ENCODE peak calls at places on chromosome 21, in seven cellular contexts. P is breast epithelium, X is IMR-90, Q is adrenal gland, E is tibial nerve, W is prostate gland, N is K562. C is an unnamed sample.
A peak's percentile ranks its signal among the peaks of the same experiment; 100 is the strongest.

GRCh38 chr21:42614811-42615342 is 38.5 kb upstream of the PDE9A start:
- DNase-seq in E (no peak), P (peak; percentile 65), N (no peak), X (no peak), Q (no peak), W (peak; percentile 81), C (peak; percentile 86)

GRCh38 chr21:45630876-45631275 is 12.6 kb upstream of the PCBP3 start:
- DNase-seq in X (no peak), P (no peak), W (no peak), N (no peak), E (no peak), Q (peak; percentile 29), C (no peak)

GRCh38 chr21:18913914-18914313 is 510.3 kb upstream of the TMPRSS15 start:
- DNase-seq in Q (no peak), X (no peak), N (no peak), E (no peak), P (no peak), W (no peak), C (no peak)

GRCh38 chr21:42518216-42518615 is 4.6 kb downstream of the SLC37A1 start:
- DNase-seq in P (no peak), N (no peak), X (peak; percentile 28), W (no peak), Q (peak; percentile 84), E (no peak), C (no peak)

GRCh38 chr21:40938078-40938477 is 91.1 kb upstream of the DSCAM start:
- DNase-seq in W (no peak), Q (no peak), P (no peak), N (no peak), E (no peak), X (no peak), C (no peak)

GRCh38 chr21:38990424-38990794 is 184.7 kb downstream of the ETS2 start:
- DNase-seq in E (no peak), Q (no peak), N (no peak), X (no peak), W (no peak), P (no peak), C (no peak)

GRCh38 chr21:38475519-38475918 is 22.8 kb downstream of the ERG start:
- DNase-seq in E (no peak), N (no peak), P (no peak), Q (no peak), X (no peak), W (no peak), C (no peak)

GRCh38 chr21:38716942-38717341 is 88.8 kb upstream of the ETS2 start:
- DNase-seq in W (no peak), E (no peak), N (no peak), X (peak; percentile 12), Q (no peak), P (no peak), C (no peak)

GRCh38 chr21:17690078-17690494 is 77.4 kb upstream of the BTG3 start:
- DNase-seq in X (no peak), P (no peak), W (no peak), Q (no peak), E (no peak), N (no peak), C (peak; percentile 28)

GRCh38 chr21:42495765-42496119 is 282 bp downstream of the RSPH1 start:
- DNase-seq in N (no peak), X (peak; percentile 16), E (no peak), P (no peak), W (no peak), Q (peak; percentile 79), C (no peak)

GRCh38 chr21:16587141-16587570 is 857.4 kb downstream of the USP25 start:
- DNase-seq in Q (peak; percentile 94), X (peak; percentile 65), E (peak; percentile 30), N (no peak), W (peak; percentile 84), P (no peak), C (peak; percentile 69)

GRCh38 chr21:23543334-23543733 is 2063.9 kb downstream of the MRPL39 start:
- DNase-seq in P (no peak), Q (peak; percentile 90), W (no peak), N (no peak), X (no peak), E (no peak), C (no peak)

GRCh38 chr21:44345495-44345894 is 6.3 kb upstream of the CFAP410 start:
- DNase-seq in X (no peak), P (no peak), Q (no peak), W (no peak), E (no peak), N (no peak), C (no peak)
- TF ChIP-seq POLR2A in X (no peak), P (no peak), Q (no peak), W (no peak), E (no peak), N (no peak), C (no peak)

DNA sequence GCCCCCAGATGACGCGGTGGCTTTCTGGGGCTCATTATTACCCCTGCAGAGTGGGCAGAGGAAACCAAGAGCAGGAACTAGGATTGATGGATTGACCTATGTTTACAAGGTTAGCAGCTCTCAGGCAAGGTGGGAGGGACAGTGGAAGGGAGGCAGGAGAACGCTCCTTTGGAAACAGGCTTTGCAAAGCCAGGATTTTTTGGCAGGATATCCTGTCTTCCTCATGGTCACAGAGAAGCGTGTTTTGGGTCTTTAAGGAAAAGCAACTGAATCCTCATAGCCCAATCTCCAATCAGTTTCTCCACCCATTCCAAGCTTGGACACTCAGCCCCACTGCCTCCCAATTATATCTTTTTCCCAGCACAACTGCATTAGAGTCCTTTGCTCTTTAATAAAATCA is 105.6 kb upstream of the SOD1 start:
- DNase-seq in X (no peak), Q (no peak), N (no peak), W (no peak), E (no peak), P (no peak), C (no peak)
- H3K4me3 ChIP-seq in X (no peak overlapping the region), Q (no peak overlapping the region), N (no peak overlapping the region), W (no peak overlapping the region), E (no peak overlapping the region), P (no peak overlapping the region), C (no peak overlapping the region)

GRCh38 chr21:37073417-37074194 is 552 bp downstream of the TTC3 start:
- DNase-seq in E (no peak), X (peak; percentile 67), N (peak; percentile 58), Q (peak; percentile 89), P (peak; percentile 55), W (peak; percentile 47), C (peak; percentile 56)

GRCh38 chr21:37074195-37074510 is 1.1 kb downstream of the TTC3 start:
- DNase-seq in P (no peak), E (no peak), Q (no peak), W (no peak), X (no peak), N (peak; percentile 37), C (no peak)

GRCh38 chr21:37071561-37072238 is 1.2 kb downstream of the PIGP start:
- DNase-seq in Q (peak; percentile 92), N (peak; percentile 37), X (peak; percentile 77), E (peak; percentile 58), W (peak; percentile 33), P (peak; percentile 72), C (peak; percentile 69)

GRCh38 chr21:37072988-37073416 is at the start of the genes PIGP and TTC3:
- DNase-seq in N (peak; percentile 100), W (peak; percentile 92), P (peak; percentile 92), E (peak; percentile 83), Q (peak; percentile 97), X (peak; percentile 93), C (peak; percentile 99)

DNA sequence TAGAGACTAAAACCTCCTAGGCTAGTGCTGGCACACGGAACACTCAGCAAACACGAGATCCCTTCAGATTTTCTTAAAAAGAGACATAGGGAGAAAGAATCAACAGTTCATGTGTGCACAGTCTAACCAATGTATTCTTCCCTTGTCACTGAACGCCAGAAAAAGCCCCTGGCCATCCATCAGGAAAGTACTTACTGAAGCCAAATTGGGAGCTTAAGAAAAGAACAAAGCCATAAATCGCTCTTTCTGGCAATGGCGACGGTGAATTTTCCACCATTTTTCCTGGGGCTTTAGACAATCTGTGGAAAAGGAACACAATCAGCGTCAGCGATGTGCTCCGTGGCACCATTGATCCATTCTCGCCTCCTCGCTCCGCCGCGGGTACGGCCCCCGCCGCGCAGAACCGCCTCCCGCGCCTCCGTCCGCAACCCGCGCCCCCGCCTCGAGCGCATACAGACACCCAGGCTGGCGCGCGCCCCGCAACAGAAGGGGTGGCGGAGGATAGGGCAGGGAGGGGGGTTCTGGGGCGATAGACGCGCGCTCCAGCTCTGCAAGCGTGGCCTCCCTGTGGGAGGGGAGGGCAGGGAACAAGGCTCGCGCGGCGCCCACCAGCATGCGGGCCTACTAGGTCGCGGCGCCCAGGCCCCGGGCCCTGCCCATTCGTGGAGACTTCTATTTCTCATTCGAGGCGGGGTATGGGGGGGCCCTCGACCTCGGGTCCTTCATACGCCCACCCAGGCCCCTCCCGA is 458 bp downstream of the PIGP start:
- DNase-seq in Q (peak; percentile 86), E (peak; percentile 50), P (peak; percentile 64), N (no peak), W (peak; percentile 72), X (peak; percentile 89), C (peak; percentile 92)
- TF ChIP-seq POLR2A in Q (no peak), E (no peak), P (no peak), N (no peak), W (peak; percentile 26), X (peak; percentile 71), C (no peak)

DNA sequence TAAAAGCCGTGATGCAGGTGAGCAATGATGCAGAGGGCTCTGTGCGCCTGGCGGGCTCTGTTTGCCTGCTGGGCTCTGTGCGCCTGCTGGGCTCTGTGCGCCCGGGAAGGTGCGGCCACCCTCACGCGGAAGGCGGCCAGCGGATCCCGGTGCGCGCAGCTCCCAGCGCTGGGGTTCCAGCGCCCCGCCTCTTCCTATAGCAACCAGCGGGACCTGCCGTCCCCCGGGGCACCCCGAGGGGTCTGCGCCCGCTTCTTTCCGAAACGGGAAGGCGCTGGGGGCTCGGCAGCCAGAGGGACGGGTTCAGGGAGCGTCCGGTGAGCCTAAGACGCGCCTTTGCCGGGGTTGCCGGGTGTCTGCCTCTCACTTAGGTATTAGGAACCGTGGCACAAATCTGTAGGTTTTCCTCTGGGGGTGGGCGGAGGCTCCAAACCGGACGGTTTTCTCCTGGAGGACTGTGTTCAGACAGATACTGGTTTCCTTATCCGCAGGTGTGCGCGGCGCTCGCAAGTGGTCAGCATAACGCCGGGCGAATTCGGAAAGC is 31.8 kb downstream of the PRMT2 start:
- DNase-seq in P (no peak), E (no peak), N (no peak), Q (no peak), X (peak; percentile 16), W (no peak), C (no peak)
- H3K4me3 ChIP-seq in P (peak overlapping the region; percentile 28), E (peak overlapping the region; percentile 27), N (no peak overlapping the region), Q (peak overlapping the region; percentile 45), X (peak overlapping the region; percentile 50), W (peak overlapping the region; percentile 25), C (peak overlapping the region; percentile 21)

GRCh38 chr21:35050348-35051286 is 1.5 kb upstream of the RUNX1 start:
- DNase-seq in X (peak; percentile 70), W (no peak), N (peak; percentile 37), P (no peak), E (no peak), Q (no peak), C (no peak)

GRCh38 chr21:35046880-35047229 is 2.2 kb downstream of the RUNX1 start:
- DNase-seq in E (no peak), X (no peak), N (no peak), W (no peak), P (no peak), Q (no peak), C (no peak)

GRCh38 chr21:35048706-35049617 is at the start of gene RUNX1:
- DNase-seq in X (peak; percentile 56), E (no peak), Q (peak; percentile 66), N (no peak), W (no peak), P (no peak), C (no peak)

GRCh38 chr21:35046223-35046690 is 2.8 kb downstream of the RUNX1 start:
- DNase-seq in E (no peak), W (no peak), Q (no peak), X (no peak), P (no peak), N (no peak), C (no peak)

GRCh38 chr21:35048183-35048601 is 910 bp downstream of the RUNX1 start:
- DNase-seq in N (no peak), P (no peak), W (no peak), Q (no peak), E (no peak), X (no peak), C (no peak)
- TF ChIP-seq POLR2A in N (no peak), P (no peak), W (no peak), Q (no peak), E (no peak), X (no peak), C (no peak)

C was measured in lower leg skin.